ENCODE peak calls at places on chromosome 11, in seven cellular contexts. T is prostate gland, Q is H1, P is Panc1, O is K562, X is endothelial cell of umbilical vein, H is SK-N-SH. N is an unnamed sample.

GRCh38 chr11:109046284-109046992 is 375.6 kb upstream of the C11orf87 start:
- DNase-seq in T (no peak), Q (no peak), P (no peak), O (no peak), X (no peak), H (no peak), N (no peak)

GRCh38 chr11:86938900-86939880 is 16.0 kb downstream of the FZD4 start:
- DNase-seq in T (peak; percentile 32), Q (no peak), P (peak; percentile 57), O (peak; percentile 81), X (peak; percentile 85), H (peak; percentile 41), N (no peak)

GRCh38 chr11:130388607-130389205 is 39.7 kb downstream of the ADAMTS8 start:
- DNase-seq in T (no peak), Q (no peak), P (no peak), O (no peak), X (no peak), H (no peak), N (no peak)

GRCh38 chr11:88103337-88104206 is 71.7 kb downstream of the RAB38 start:
- DNase-seq in T (no peak), Q (peak; percentile 63), P (peak; percentile 67), O (peak; percentile 73), X (peak; percentile 49), H (peak; percentile 15), N (no peak)

GRCh38 chr11:250740-251299 is 14.0 kb downstream of the PSMD13 start:
- DNase-seq in T (peak; percentile 29), Q (peak; percentile 51), P (no peak), O (peak; percentile 76), X (peak; percentile 61), H (peak; percentile 66), N (no peak)

GRCh38 chr11:15816270-15816871 is 540.0 kb downstream of the SOX6 start:
- DNase-seq in T (no peak), Q (no peak), P (no peak), O (no peak), X (peak; percentile 24), H (no peak), N (no peak)

GRCh38 chr11:78078218-78079167 is 1.2 kb downstream of the NDUFC2 start:
- DNase-seq in T (no peak), Q (no peak), P (no peak), O (peak; percentile 48), X (no peak), H (no peak), N (no peak)

GRCh38 chr11:102807921-102808320 is 10.0 kb upstream of the MMP1 start:
- DNase-seq in T (no peak), Q (peak; percentile 70), P (no peak), O (peak; percentile 58), X (peak; percentile 28), H (peak; percentile 36), N (no peak)

GRCh38 chr11:126547691-126548090 is 192.2 kb downstream of the ST3GAL4 start:
- DNase-seq in T (no peak), Q (no peak), P (no peak), O (no peak), X (no peak), H (no peak), N (no peak)

GRCh38 chr11:124583827-124584226 is 14.0 kb downstream of the OR8A1 start:
- DNase-seq in T (no peak), Q (no peak), P (no peak), O (no peak), X (no peak), H (no peak), N (no peak)

DNA sequence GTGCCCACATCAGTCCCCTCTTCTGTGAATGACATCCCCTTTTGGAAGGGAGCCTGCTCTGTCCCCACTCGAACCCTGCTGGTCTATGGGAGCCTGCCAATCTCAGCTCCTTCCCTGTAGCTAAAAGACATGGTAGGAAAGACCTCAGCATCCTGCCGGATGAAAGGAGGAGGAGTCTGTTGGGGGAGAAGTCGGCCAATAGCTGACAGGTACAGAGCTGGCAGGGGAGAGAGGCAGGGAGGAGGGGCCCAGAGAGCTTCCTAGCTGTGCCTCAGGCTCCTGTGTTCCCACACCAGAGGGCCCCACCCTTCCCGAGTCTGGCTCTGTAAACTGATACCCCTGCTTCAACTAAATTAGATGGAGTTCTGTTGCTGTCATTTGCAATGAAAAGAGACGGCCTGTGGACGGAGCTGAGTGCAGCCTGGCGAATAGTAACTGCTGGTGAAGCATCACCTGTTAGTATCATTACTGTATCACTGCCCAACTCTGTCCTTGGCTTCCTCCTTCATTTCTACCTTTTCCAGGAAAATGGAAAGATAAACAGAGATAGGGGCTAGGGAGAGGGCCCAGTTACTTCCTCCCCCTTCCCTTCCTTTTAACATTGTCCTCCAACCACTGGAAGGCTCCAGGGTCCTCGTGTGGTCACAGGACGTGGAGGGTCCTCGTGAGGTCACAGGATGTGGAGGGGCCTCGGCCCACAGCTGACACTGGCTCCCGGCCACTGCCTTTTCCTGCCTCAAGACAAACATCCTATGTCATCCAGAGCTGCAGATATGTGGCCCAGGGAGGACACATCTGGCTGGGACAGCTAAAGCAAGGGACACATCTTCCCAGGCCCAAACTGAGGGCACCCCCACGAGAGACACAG is 15.1 kb downstream of the FXYD6 start:
- DNase-seq in T (no peak), Q (peak; percentile 75), P (no peak), O (no peak), X (peak; percentile 15), H (peak; percentile 74), N (no peak)
- TF ChIP-seq POLR2AphosphoS5 in T (no peak), Q (no peak), P (no peak), O (no peak), X (no peak), H (no peak), N (no peak)

GRCh38 chr11:76663912-76664440 is 6.6 kb downstream of the LRRC32 start:
- DNase-seq in T (no peak), Q (no peak), P (no peak), O (no peak), X (no peak), H (peak; percentile 14), N (peak; percentile 44)

GRCh38 chr11:76663461-76663760 is 7.1 kb downstream of the LRRC32 start:
- DNase-seq in T (no peak), Q (no peak), P (no peak), O (no peak), X (no peak), H (peak; percentile 15), N (peak; percentile 16)

GRCh38 chr11:76665172-76665571 is 5.4 kb downstream of the LRRC32 start:
- DNase-seq in T (no peak), Q (no peak), P (no peak), O (no peak), X (no peak), H (peak; percentile 11), N (peak; percentile 51)

GRCh38 chr11:76665921-76666351 is 4.6 kb downstream of the LRRC32 start:
- DNase-seq in T (no peak), Q (no peak), P (no peak), O (no peak), X (no peak), H (peak; percentile 20), N (peak; percentile 56)

GRCh38 chr11:76664578-76665061 is 5.9 kb downstream of the LRRC32 start:
- DNase-seq in T (no peak), Q (no peak), P (no peak), O (peak; percentile 54), X (peak; percentile 69), H (peak; percentile 10), N (peak; percentile 55)
- TF ChIP-seq POLR2AphosphoS5 in T (no peak), Q (no peak), P (no peak), O (no peak), X (no peak), H (no peak), N (no peak)

GRCh38 chr11:48044577-48044976 is 64.2 kb downstream of the PTPRJ start:
- DNase-seq in T (no peak), Q (no peak), P (no peak), O (no peak), X (no peak), H (no peak), N (no peak)
- TF ChIP-seq POLR2AphosphoS5 in T (no peak), Q (no peak), P (no peak), O (no peak), X (no peak), H (no peak), N (no peak)

GRCh38 chr11:118984825-118985224 is 13.1 kb upstream of the CENATAC start:
- DNase-seq in T (no peak), Q (no peak), P (no peak), O (no peak), X (no peak), H (no peak), N (no peak)

GRCh38 chr11:118975771-118976709 is 4.5 kb downstream of the FOXR1 start:
- DNase-seq in T (no peak), Q (no peak), P (no peak), O (peak; percentile 37), X (no peak), H (no peak), N (no peak)

GRCh38 chr11:118979434-118979833 is 7.9 kb downstream of the FOXR1 start:
- DNase-seq in T (no peak), Q (no peak), P (no peak), O (peak; percentile 38), X (no peak), H (no peak), N (no peak)

DNA sequence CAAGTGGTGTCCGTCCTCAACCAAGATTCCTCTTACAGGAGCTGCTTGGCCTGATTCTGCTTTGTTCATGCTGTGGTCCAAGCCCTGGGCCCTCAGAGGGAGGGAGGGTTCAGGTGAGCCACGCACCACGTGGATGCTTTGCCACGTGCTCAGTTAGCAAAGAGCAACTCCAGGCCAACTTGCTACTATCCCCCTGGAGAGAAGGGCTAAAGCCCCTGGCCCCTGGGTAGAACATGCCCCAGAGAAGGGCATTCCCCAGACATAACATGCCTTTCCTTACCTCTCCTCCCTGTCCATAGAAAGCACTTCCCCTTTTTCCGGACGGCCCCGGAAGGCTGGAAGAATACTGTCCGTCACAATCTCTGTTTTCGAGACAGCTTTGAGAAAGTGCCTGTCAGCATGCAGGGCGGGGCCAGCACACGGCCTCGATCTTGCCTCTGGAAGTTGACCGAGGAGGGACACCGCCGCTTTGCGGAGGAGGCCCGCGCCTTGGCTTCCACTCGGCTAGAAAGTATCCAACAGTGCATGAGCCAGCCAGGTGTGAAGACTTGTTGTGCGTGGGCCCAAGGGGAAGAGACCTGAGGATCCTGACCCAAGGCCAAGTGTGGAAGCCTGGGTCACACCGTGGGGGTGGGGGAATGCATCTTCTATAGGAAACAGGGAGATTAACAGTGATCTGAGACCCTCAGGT is 8.8 kb downstream of the FOXR1 start:
- DNase-seq in T (no peak), Q (no peak), P (no peak), O (peak; percentile 92), X (no peak), H (no peak), N (no peak)
- TF ChIP-seq POLR2AphosphoS5 in T (no peak), Q (no peak), P (no peak), O (peak; percentile 48), X (no peak), H (no peak), N (no peak)

GRCh38 chr11:68215087-68215445 is 2.0 kb upstream of the KMT5B start:
- DNase-seq in T (no peak), Q (no peak), P (no peak), O (peak; percentile 26), X (no peak), H (peak; percentile 25), N (peak; percentile 69)

GRCh38 chr11:68213135-68213515 is at the start of gene KMT5B:
- DNase-seq in T (no peak), Q (no peak), P (no peak), O (peak; percentile 75), X (no peak), H (peak; percentile 78), N (no peak)

GRCh38 chr11:68214173-68215086 is 1.3 kb upstream of the KMT5B start:
- DNase-seq in T (no peak), Q (no peak), P (no peak), O (no peak), X (peak; percentile 17), H (peak; percentile 44), N (peak; percentile 81)

GRCh38 chr11:68212421-68213134 is 518 bp downstream of the KMT5B start:
- DNase-seq in T (peak; percentile 57), Q (no peak), P (no peak), O (peak; percentile 84), X (peak; percentile 63), H (peak; percentile 93), N (peak; percentile 81)

GRCh38 chr11:68213555-68214172 is 568 bp upstream of the KMT5B start:
- DNase-seq in T (peak; percentile 87), Q (peak; percentile 70), P (no peak), O (peak; percentile 92), X (peak; percentile 87), H (peak; percentile 94), N (peak; percentile 88)
- TF ChIP-seq POLR2AphosphoS5 in T (peak; percentile 30), Q (peak; percentile 76), P (peak; percentile 93), O (peak; percentile 49), X (peak; percentile 96), H (peak; percentile 90), N (no peak)

N was measured in suprapubic skin.